ENCODE peak calls at places on chromosome 18, in ten cellular contexts. One of them, this sample, is unnamed.

GRCh38 chr18:65817178-65817577 is 66.4 kb downstream of the CDH7 start:
- DNase-seq in heart right ventricle: no peak
- DNase-seq in tibial artery: no peak
- DNase-seq in A549: no peak
- DNase-seq in suprapubic skin: no peak
- DNase-seq in psoas muscle: no peak
- DNase-seq in OCI-LY7: no peak
- DNase-seq in CD4-positive, alpha-beta T cell: no peak
- DNase-seq in neural progenitor cell: peak; percentile 9
- DNase-seq in fibroblast of lung: no peak
- DNase-seq in this sample: no peak

GRCh38 chr18:21315741-21316187 is 73.7 kb downstream of the GREB1L start:
- DNase-seq in heart right ventricle: no peak
- DNase-seq in psoas muscle: no peak
- DNase-seq in fibroblast of lung: peak; percentile 88
- DNase-seq in tibial artery: no peak
- DNase-seq in CD4-positive, alpha-beta T cell: no peak
- DNase-seq in A549: peak; percentile 37
- DNase-seq in neural progenitor cell: peak; percentile 69
- DNase-seq in OCI-LY7: no peak
- DNase-seq in suprapubic skin: no peak
- DNase-seq in this sample: no peak

GRCh38 chr18:2146092-2146491 is 425.2 kb downstream of the METTL4 start:
- DNase-seq in psoas muscle: no peak
- DNase-seq in neural progenitor cell: no peak
- DNase-seq in heart right ventricle: no peak
- DNase-seq in A549: no peak
- DNase-seq in OCI-LY7: no peak
- DNase-seq in CD4-positive, alpha-beta T cell: no peak
- DNase-seq in tibial artery: no peak
- DNase-seq in fibroblast of lung: peak; percentile 16
- DNase-seq in suprapubic skin: no peak
- DNase-seq in this sample: no peak

GRCh38 chr18:61587865-61588264 is 254.6 kb downstream of the CDH20 start:
- DNase-seq in suprapubic skin: no peak
- DNase-seq in CD4-positive, alpha-beta T cell: no peak
- DNase-seq in heart right ventricle: no peak
- DNase-seq in A549: no peak
- DNase-seq in psoas muscle: no peak
- DNase-seq in tibial artery: no peak
- DNase-seq in neural progenitor cell: no peak
- DNase-seq in fibroblast of lung: no peak
- DNase-seq in OCI-LY7: no peak
- DNase-seq in this sample: no peak

GRCh38 chr18:72410399-72410798 is 133.7 kb downstream of the CBLN2 start:
- DNase-seq in OCI-LY7: no peak
- DNase-seq in A549: no peak
- DNase-seq in fibroblast of lung: peak; percentile 43
- DNase-seq in CD4-positive, alpha-beta T cell: no peak
- DNase-seq in suprapubic skin: no peak
- DNase-seq in neural progenitor cell: no peak
- DNase-seq in tibial artery: no peak
- DNase-seq in heart right ventricle: no peak
- DNase-seq in psoas muscle: no peak
- DNase-seq in this sample: no peak

GRCh38 chr18:27695509-27695908 is 481.4 kb downstream of the CDH2 start:
- DNase-seq in CD4-positive, alpha-beta T cell: no peak
- DNase-seq in OCI-LY7: no peak
- DNase-seq in neural progenitor cell: no peak
- DNase-seq in suprapubic skin: no peak
- DNase-seq in heart right ventricle: no peak
- DNase-seq in fibroblast of lung: peak; percentile 50
- DNase-seq in psoas muscle: no peak
- DNase-seq in tibial artery: no peak
- DNase-seq in A549: no peak
- DNase-seq in this sample: no peak

GRCh38 chr18:75343389-75343788 is 84.1 kb downstream of the SMIM21 start:
- DNase-seq in neural progenitor cell: peak; percentile 39
- DNase-seq in fibroblast of lung: no peak
- DNase-seq in tibial artery: no peak
- DNase-seq in psoas muscle: no peak
- DNase-seq in A549: no peak
- DNase-seq in heart right ventricle: no peak
- DNase-seq in OCI-LY7: no peak
- DNase-seq in CD4-positive, alpha-beta T cell: no peak
- DNase-seq in suprapubic skin: no peak
- DNase-seq in this sample: no peak

GRCh38 chr18:73646196-73646595 is 501.4 kb downstream of the FBXO15 start:
- DNase-seq in tibial artery: no peak
- DNase-seq in heart right ventricle: no peak
- DNase-seq in fibroblast of lung: no peak
- DNase-seq in psoas muscle: no peak
- DNase-seq in suprapubic skin: no peak
- DNase-seq in CD4-positive, alpha-beta T cell: no peak
- DNase-seq in A549: no peak
- DNase-seq in OCI-LY7: no peak
- DNase-seq in neural progenitor cell: no peak
- DNase-seq in this sample: no peak

GRCh38 chr18:59308201-59309014 is 10.0 kb downstream of the CPLX4 start:
- DNase-seq in psoas muscle: peak; percentile 84
- DNase-seq in neural progenitor cell: peak; percentile 91
- DNase-seq in CD4-positive, alpha-beta T cell: peak; percentile 51
- DNase-seq in OCI-LY7: peak; percentile 1
- DNase-seq in fibroblast of lung: peak; percentile 51
- DNase-seq in tibial artery: peak; percentile 66
- DNase-seq in heart right ventricle: peak; percentile 69
- DNase-seq in A549: peak; percentile 55
- DNase-seq in suprapubic skin: no peak
- DNase-seq in this sample: peak; percentile 44

GRCh38 chr18:11868230-11868629 is 17.0 kb downstream of the CHMP1B start:
- DNase-seq in psoas muscle: no peak
- DNase-seq in A549: no peak
- DNase-seq in tibial artery: no peak
- DNase-seq in heart right ventricle: no peak
- DNase-seq in suprapubic skin: no peak
- DNase-seq in CD4-positive, alpha-beta T cell: no peak
- DNase-seq in fibroblast of lung: no peak
- DNase-seq in OCI-LY7: peak; percentile 81
- DNase-seq in neural progenitor cell: no peak
- DNase-seq in this sample: no peak

GRCh38 chr18:56702946-56703345 is 51.8 kb downstream of the WDR7 start:
- DNase-seq in tibial artery: no peak
- DNase-seq in neural progenitor cell: peak; percentile 49
- DNase-seq in fibroblast of lung: peak; percentile 36
- DNase-seq in CD4-positive, alpha-beta T cell: no peak
- DNase-seq in OCI-LY7: peak; percentile 26
- DNase-seq in suprapubic skin: no peak
- DNase-seq in heart right ventricle: no peak
- DNase-seq in A549: peak; percentile 49
- DNase-seq in psoas muscle: no peak
- DNase-seq in this sample: no peak

GRCh38 chr18:3055201-3055600 is 42.3 kb upstream of the LPIN2 start:
- DNase-seq in suprapubic skin: no peak
- DNase-seq in tibial artery: no peak
- DNase-seq in heart right ventricle: no peak
- DNase-seq in OCI-LY7: no peak
- DNase-seq in CD4-positive, alpha-beta T cell: no peak
- DNase-seq in fibroblast of lung: no peak
- DNase-seq in psoas muscle: no peak
- DNase-seq in neural progenitor cell: no peak
- DNase-seq in A549: no peak
- DNase-seq in this sample: no peak

GRCh38 chr18:26057208-26057821 is 33.1 kb downstream of the SS18 start:
- DNase-seq in neural progenitor cell: no peak
- DNase-seq in psoas muscle: no peak
- DNase-seq in heart right ventricle: peak; percentile 8
- DNase-seq in suprapubic skin: no peak
- DNase-seq in OCI-LY7: no peak
- DNase-seq in A549: no peak
- DNase-seq in fibroblast of lung: peak; percentile 69
- DNase-seq in tibial artery: no peak
- DNase-seq in CD4-positive, alpha-beta T cell: no peak
- DNase-seq in this sample: no peak

GRCh38 chr18:60082790-60083189 is 183.0 kb downstream of the PMAIP1 start:
- DNase-seq in fibroblast of lung: peak; percentile 32
- DNase-seq in suprapubic skin: no peak
- DNase-seq in neural progenitor cell: no peak
- DNase-seq in CD4-positive, alpha-beta T cell: no peak
- DNase-seq in A549: no peak
- DNase-seq in psoas muscle: no peak
- DNase-seq in heart right ventricle: no peak
- DNase-seq in OCI-LY7: no peak
- DNase-seq in tibial artery: no peak
- DNase-seq in this sample: no peak

GRCh38 chr18:44602845-44603244 is 77.8 kb upstream of the SETBP1 start:
- DNase-seq in CD4-positive, alpha-beta T cell: no peak
- DNase-seq in A549: no peak
- DNase-seq in psoas muscle: no peak
- DNase-seq in suprapubic skin: no peak
- DNase-seq in heart right ventricle: no peak
- DNase-seq in tibial artery: no peak
- DNase-seq in OCI-LY7: no peak
- DNase-seq in neural progenitor cell: no peak
- DNase-seq in fibroblast of lung: peak; percentile 51
- DNase-seq in this sample: no peak

DNA sequence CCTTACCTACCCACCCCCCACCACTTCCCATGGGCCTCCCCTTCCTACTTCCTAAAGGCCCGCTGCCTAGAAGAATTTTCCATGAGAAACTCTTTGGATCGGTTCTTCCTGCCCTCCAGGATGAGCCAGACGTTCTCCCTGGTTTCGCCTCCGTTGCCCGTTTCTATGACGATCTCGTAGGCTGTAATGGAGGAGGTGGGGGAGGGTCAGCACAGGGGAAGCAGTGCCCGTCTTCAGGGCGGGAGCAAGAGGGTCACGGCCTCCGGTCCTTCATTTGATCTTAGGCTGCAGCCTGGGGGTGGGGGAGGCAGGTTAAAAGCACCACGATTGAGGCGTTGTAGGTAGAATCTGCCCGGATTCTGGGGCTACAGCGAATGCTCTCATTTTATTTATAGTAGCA is 172.0 kb downstream of the LOXHD1 start:
- DNase-seq in heart right ventricle: no peak
- DNase-seq in A549: no peak
- DNase-seq in CD4-positive, alpha-beta T cell: no peak
- DNase-seq in tibial artery: no peak
- DNase-seq in psoas muscle: no peak
- DNase-seq in OCI-LY7: no peak
- DNase-seq in fibroblast of lung: no peak
- DNase-seq in suprapubic skin: no peak
- DNase-seq in neural progenitor cell: peak; percentile 13
- DNase-seq in this sample: no peak
- H3K9me3 ChIP-seq in heart right ventricle: peaks cover 4% of the 10 kb centered on the region
- H3K9me3 ChIP-seq in A549: no peaks in the 10 kb centered on the region
- H3K9me3 ChIP-seq in CD4-positive, alpha-beta T cell: no peaks in the 10 kb centered on the region
- H3K9me3 ChIP-seq in tibial artery: no peaks in the 10 kb centered on the region
- H3K9me3 ChIP-seq in psoas muscle: peaks cover 6% of the 10 kb centered on the region
- H3K9me3 ChIP-seq in OCI-LY7: no peaks in the 10 kb centered on the region
- H3K9me3 ChIP-seq in fibroblast of lung: no peaks in the 10 kb centered on the region
- H3K9me3 ChIP-seq in suprapubic skin: no peaks in the 10 kb centered on the region
- H3K9me3 ChIP-seq in neural progenitor cell: no peaks in the 10 kb centered on the region
- H3K9me3 ChIP-seq in this sample: no peaks in the 10 kb centered on the region

GRCh38 chr18:64271264-64271663 is 122.4 kb upstream of the LINC00305 start:
- DNase-seq in CD4-positive, alpha-beta T cell: no peak
- DNase-seq in neural progenitor cell: no peak
- DNase-seq in tibial artery: no peak
- DNase-seq in heart right ventricle: no peak
- DNase-seq in suprapubic skin: no peak
- DNase-seq in fibroblast of lung: no peak
- DNase-seq in OCI-LY7: no peak
- DNase-seq in psoas muscle: no peak
- DNase-seq in A549: no peak
- DNase-seq in this sample: no peak
- H3K9me3 ChIP-seq in CD4-positive, alpha-beta T cell: no peaks in the 10 kb centered on the region
- H3K9me3 ChIP-seq in neural progenitor cell: peaks cover 2% of the 10 kb centered on the region
- H3K9me3 ChIP-seq in tibial artery: no peaks in the 10 kb centered on the region
- H3K9me3 ChIP-seq in heart right ventricle: no peaks in the 10 kb centered on the region
- H3K9me3 ChIP-seq in suprapubic skin: no peaks in the 10 kb centered on the region
- H3K9me3 ChIP-seq in fibroblast of lung: no peaks in the 10 kb centered on the region
- H3K9me3 ChIP-seq in OCI-LY7: no peaks in the 10 kb centered on the region
- H3K9me3 ChIP-seq in psoas muscle: no peaks in the 10 kb centered on the region
- H3K9me3 ChIP-seq in A549: no peaks in the 10 kb centered on the region
- H3K9me3 ChIP-seq in this sample: no peaks in the 10 kb centered on the region

DNA sequence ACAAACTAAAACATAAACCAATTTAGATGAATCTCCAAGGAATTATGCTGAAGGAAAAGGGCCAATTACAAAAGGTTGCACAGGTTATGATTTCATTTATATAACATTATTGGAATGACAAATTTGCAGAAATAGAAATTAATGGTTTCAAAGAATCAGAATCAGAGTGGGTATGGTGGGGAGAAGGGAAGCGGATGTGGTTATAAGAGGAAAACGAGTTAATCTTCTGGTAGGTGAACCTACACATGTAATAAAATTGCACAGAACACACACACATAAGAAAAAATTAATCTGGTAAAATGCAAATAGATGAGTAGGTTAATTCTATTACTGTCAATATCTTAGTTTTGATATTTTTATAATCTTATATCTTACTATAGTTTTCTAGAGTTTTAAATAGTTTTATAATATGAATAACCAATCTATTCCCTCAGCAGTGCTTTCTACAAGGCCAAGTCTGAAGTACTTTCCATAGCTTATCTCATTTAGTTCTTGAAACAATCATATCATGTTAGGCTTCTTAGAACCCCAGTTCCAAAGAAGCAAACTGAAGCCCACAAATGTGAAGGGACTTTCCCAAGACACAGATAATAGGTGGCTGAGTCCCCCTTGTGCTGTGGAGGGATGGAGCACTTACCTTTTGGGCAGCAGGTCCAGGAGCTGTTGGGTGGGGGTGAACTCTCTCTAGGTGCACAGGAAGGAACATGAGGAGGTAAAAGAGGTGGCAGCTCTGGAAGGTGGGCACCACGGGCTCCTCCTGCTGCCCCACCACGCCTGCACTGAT is 31.5 kb downstream of the ZNF519 start:
- DNase-seq in suprapubic skin: no peak
- DNase-seq in fibroblast of lung: no peak
- DNase-seq in tibial artery: no peak
- DNase-seq in heart right ventricle: no peak
- DNase-seq in CD4-positive, alpha-beta T cell: no peak
- DNase-seq in neural progenitor cell: no peak
- DNase-seq in A549: no peak
- DNase-seq in OCI-LY7: no peak
- DNase-seq in psoas muscle: no peak
- DNase-seq in this sample: no peak
- H3K9me3 ChIP-seq in suprapubic skin: peaks cover 6% of the 10 kb centered on the region
- H3K9me3 ChIP-seq in fibroblast of lung: no peaks in the 10 kb centered on the region
- H3K9me3 ChIP-seq in tibial artery: peaks cover 34% of the 10 kb centered on the region
- H3K9me3 ChIP-seq in heart right ventricle: peaks cover 26% of the 10 kb centered on the region
- H3K9me3 ChIP-seq in CD4-positive, alpha-beta T cell: peaks cover 11% of the 10 kb centered on the region
- H3K9me3 ChIP-seq in neural progenitor cell: peaks cover 35% of the 10 kb centered on the region
- H3K9me3 ChIP-seq in A549: peaks cover 23% of the 10 kb centered on the region
- H3K9me3 ChIP-seq in OCI-LY7: peaks cover 31% of the 10 kb centered on the region
- H3K9me3 ChIP-seq in psoas muscle: peaks cover 7% of the 10 kb centered on the region
- H3K9me3 ChIP-seq in this sample: peaks cover 3% of the 10 kb centered on the region

DNA sequence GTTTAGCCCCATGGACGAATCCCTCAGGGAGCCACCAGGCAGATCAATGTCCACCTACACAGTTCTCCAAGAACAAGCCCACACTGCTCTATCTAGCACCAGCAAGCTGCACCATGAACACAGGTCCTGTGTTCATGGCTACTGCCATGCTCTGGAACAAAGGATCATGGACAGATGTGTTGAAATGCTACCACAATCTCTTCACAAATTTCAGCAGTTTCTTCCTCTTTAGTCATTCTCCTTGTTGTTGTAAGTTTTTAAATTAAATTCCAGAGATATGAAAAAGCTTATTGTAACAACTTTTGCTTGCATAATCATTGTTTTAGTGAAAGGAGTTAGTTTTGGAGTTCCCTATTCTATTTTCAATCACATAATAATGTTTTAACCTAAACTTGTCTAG is 17.3 kb upstream of the NAPG start:
- DNase-seq in fibroblast of lung: no peak
- DNase-seq in OCI-LY7: no peak
- DNase-seq in psoas muscle: no peak
- DNase-seq in suprapubic skin: no peak
- DNase-seq in A549: no peak
- DNase-seq in neural progenitor cell: no peak
- DNase-seq in tibial artery: no peak
- DNase-seq in heart right ventricle: no peak
- DNase-seq in CD4-positive, alpha-beta T cell: no peak
- DNase-seq in this sample: no peak
- H3K9me3 ChIP-seq in fibroblast of lung: no peaks in the 10 kb centered on the region
- H3K9me3 ChIP-seq in OCI-LY7: peaks cover 5% of the 10 kb centered on the region
- H3K9me3 ChIP-seq in psoas muscle: peaks cover 26% of the 10 kb centered on the region
- H3K9me3 ChIP-seq in suprapubic skin: no peaks in the 10 kb centered on the region
- H3K9me3 ChIP-seq in A549: peaks cover 12% of the 10 kb centered on the region
- H3K9me3 ChIP-seq in neural progenitor cell: peaks cover 8% of the 10 kb centered on the region
- H3K9me3 ChIP-seq in tibial artery: peaks cover 23% of the 10 kb centered on the region
- H3K9me3 ChIP-seq in heart right ventricle: peaks cover 39% of the 10 kb centered on the region
- H3K9me3 ChIP-seq in CD4-positive, alpha-beta T cell: peaks cover 16% of the 10 kb centered on the region
- H3K9me3 ChIP-seq in this sample: peaks cover 3% of the 10 kb centered on the region

This sample was measured in T-helper 17 cell.